ENCODE peak calls at places on chromosomes 3 and 15, in four cellular contexts. L is astrocyte; V is stimulated activated naive B cell treated with anti-CD40 and anti-IgM and Interleukin-4, amounts not matched to agents 10 μg/mL and 1 μg/mL and 100 μg/mL, for 72 hours; B is kidney tubule cell. J is an unnamed sample.

GRCh38 chr3:52780298-52780585 is 2.8 kb downstream of the ITIH1 start:
- DNase-seq in L (no peak), V (no peak), B (no peak), J (no peak)

GRCh38 chr3:34260991-34261365 is 462.5 kb downstream of the PDCD6IP start:
- DNase-seq in L (peak; percentile 3), B (peak; percentile 68), V (no peak), J (no peak)

GRCh38 chr3:138888569-138888968 is 53.8 kb upstream of the PIK3CB start:
- DNase-seq in V (peak; percentile 6), B (no peak), L (no peak), J (no peak)

GRCh38 chr15:84398763-84399701 is 163.5 kb downstream of the GOLGA6L4 start:
- DNase-seq in V (no peak), L (no peak), B (no peak), J (no peak)

GRCh38 chr3:79113821-79114220 is 654.0 kb downstream of the ROBO1 start:
- DNase-seq in L (peak; percentile 17), B (no peak), V (no peak), J (no peak)

GRCh38 chr3:185052631-185053030 is 100.2 kb downstream of the C3orf70 start:
- DNase-seq in B (no peak), L (no peak), V (no peak), J (no peak)

GRCh38 chr15:79282371-79283251 is at the start of gene ANKRD34C:
- DNase-seq in B (no peak), V (no peak), L (no peak), J (no peak)

GRCh38 chr3:189446959-189447560 is 184.1 kb upstream of the TP63 start:
- DNase-seq in V (no peak), B (no peak), L (peak; percentile 38), J (no peak)

GRCh38 chr15:20358066-20358780 is 183.4 kb downstream of the GOLGA6L6 start:
- DNase-seq in V (no peak), B (no peak), L (no peak), J (no peak)

GRCh38 chr3:28745904-28746617 is 397.4 kb upstream of the AZI2 start:
- DNase-seq in B (no peak), V (no peak), L (peak; percentile 3), J (no peak)